ENCODE peak calls at places on chromosomes 1 and 21, in ten cellular contexts. M is tibial artery, J is neural progenitor cell, R is IMR-90, K is SK-N-SH, P is GM12878, C is brain microvascular endothelial cell, H is spleen, B is heart right ventricle, X is kidney epithelial cell. I is an unnamed sample.

GRCh38 chr1:167542109-167543032 is 11.2 kb downstream of the CREG1 start:
- DNase-seq in J (no peak), K (no peak), C (no peak), H (no peak), M (no peak), X (no peak), P (no peak), R (no peak), B (no peak), I (no peak)

GRCh38 chr1:43134068-43134467 is 38.0 kb downstream of the EBNA1BP2 start:
- DNase-seq in R (no peak), J (no peak), B (no peak), K (no peak), P (no peak), X (no peak), M (no peak), C (no peak), H (no peak), I (no peak)

GRCh38 chr1:76084685-76085084 is 10.1 kb downstream of the ST6GALNAC3 start:
- DNase-seq in C (no peak), K (no peak), B (no peak), J (no peak), X (no peak), M (no peak), P (no peak), R (no peak), H (no peak), I (no peak)

GRCh38 chr1:181676269-181676668 is 193.0 kb downstream of the CACNA1E start:
- DNase-seq in H (no peak), P (peak; percentile 11), J (peak; percentile 70), B (no peak), X (no peak), K (peak; percentile 64), M (no peak), C (peak; percentile 2), R (peak; percentile 4), I (no peak)

GRCh38 chr1:34709547-34709946 is 45.3 kb upstream of the GJB5 start:
- DNase-seq in K (no peak), X (no peak), H (no peak), J (peak; percentile 59), C (peak; percentile 7), R (no peak), P (no peak), B (no peak), M (no peak), I (no peak)

GRCh38 chr21:44589094-44589493 is 3.2 kb downstream of the KRTAP10-6 start:
- DNase-seq in K (no peak), H (no peak), R (no peak), C (no peak), X (no peak), P (no peak), B (no peak), J (no peak), M (no peak), I (no peak)

GRCh38 chr1:48870596-48870995 is 93.9 kb upstream of the BEND5 start:
- DNase-seq in X (no peak), J (peak; percentile 51), R (no peak), B (no peak), C (no peak), P (no peak), M (no peak), H (no peak), K (no peak), I (peak; percentile 2)

GRCh38 chr1:108828074-108828961 is 28.6 kb downstream of the AKNAD1 start:
- DNase-seq in X (no peak), C (peak; percentile 77), B (peak; percentile 82), J (peak; percentile 92), P (peak; percentile 15), H (peak; percentile 86), R (peak; percentile 85), M (peak; percentile 80), K (peak; percentile 56), I (no peak)

GRCh38 chr1:40872266-40872665 is 10.1 kb upstream of the CITED4 start:
- DNase-seq in X (no peak), H (no peak), M (no peak), K (no peak), C (no peak), P (no peak), R (no peak), B (no peak), J (no peak), I (no peak)

GRCh38 chr1:241677171-241677570 is 25.1 kb downstream of the WDR64 start:
- DNase-seq in J (no peak), K (no peak), R (no peak), X (no peak), P (peak; percentile 16), H (no peak), C (no peak), B (no peak), M (no peak), I (peak; percentile 12)

GRCh38 chr1:54543729-54544496 is 4.1 kb upstream of the ACOT11 start:
- DNase-seq in X (no peak), C (no peak), R (peak; percentile 84), P (no peak), B (no peak), H (no peak), K (peak; percentile 78), M (no peak), J (no peak), I (peak; percentile 39)

GRCh38 chr1:115031595-115031994 is 2.0 kb downstream of the TSHB start:
- DNase-seq in H (no peak), J (no peak), B (no peak), C (no peak), X (no peak), M (no peak), R (no peak), K (no peak), P (no peak), I (no peak)

GRCh38 chr1:181314010-181314409 is 169.3 kb upstream of the CACNA1E start:
- DNase-seq in X (no peak), H (no peak), M (no peak), J (no peak), C (no peak), B (no peak), P (no peak), R (no peak), K (no peak), I (no peak)

GRCh38 chr1:98103617-98104284 is 182.9 kb upstream of the DPYD start:
- DNase-seq in J (peak; percentile 5), B (no peak), H (no peak), C (no peak), K (no peak), P (no peak), R (peak; percentile 43), M (no peak), X (no peak), I (no peak)

GRCh38 chr1:151814426-151814825 is 9.2 kb upstream of the LINGO4 start:
- DNase-seq in J (no peak), R (no peak), P (no peak), M (no peak), K (no peak), B (no peak), C (no peak), H (no peak), X (no peak), I (no peak)
- H3K4me3 ChIP-seq in J (no peak overlapping the region), R (no peak overlapping the region), P (no peak overlapping the region), M (no peak overlapping the region), K (no peak overlapping the region), B (no peak overlapping the region), C (no peak overlapping the region), H (no peak overlapping the region), X (no peak overlapping the region), I (no peak overlapping the region)

GRCh38 chr1:112394743-112395062 is 1.3 kb upstream of the CTTNBP2NL start:
- DNase-seq in B (no peak), H (no peak), R (no peak), X (no peak), C (no peak), K (no peak), P (no peak), J (no peak), M (no peak), I (no peak)
- H3K4me3 ChIP-seq in B (peak overlapping the region; percentile 37), H (no peak overlapping the region), R (peak overlapping the region; percentile 36), X (no peak overlapping the region), C (peak overlapping the region; percentile 23), K (peak overlapping the region; percentile 7), P (peak overlapping the region; percentile 15), J (no peak overlapping the region), M (peak overlapping the region; percentile 24), I (peak overlapping the region; percentile 11)

GRCh38 chr1:184574588-184574987 is 180.1 kb downstream of the EDEM3 start:
- DNase-seq in C (no peak), H (no peak), R (no peak), X (no peak), M (no peak), K (no peak), P (no peak), J (peak; percentile 87), B (no peak), I (no peak)
- H3K4me3 ChIP-seq in C (no peak overlapping the region), H (no peak overlapping the region), R (no peak overlapping the region), X (no peak overlapping the region), M (no peak overlapping the region), K (no peak overlapping the region), P (no peak overlapping the region), J (peak overlapping the region; percentile 14), B (no peak overlapping the region), I (no peak overlapping the region)

GRCh38 chr1:15342568-15342967 is 67.1 kb upstream of the EFHD2 start:
- DNase-seq in R (no peak), K (no peak), C (no peak), X (no peak), J (no peak), B (no peak), P (no peak), H (no peak), M (no peak), I (no peak)

GRCh38 chr1:15343729-15344128 is 66.0 kb upstream of the EFHD2 start:
- DNase-seq in M (peak; percentile 65), P (no peak), R (peak; percentile 22), H (no peak), J (peak; percentile 49), C (peak; percentile 55), B (peak; percentile 85), K (no peak), X (no peak), I (no peak)

GRCh38 chr1:15341228-15341627 is 68.5 kb upstream of the EFHD2 start:
- DNase-seq in B (no peak), M (no peak), H (no peak), P (no peak), K (no peak), C (no peak), J (no peak), R (no peak), X (no peak), I (no peak)

GRCh38 chr1:15343099-15343498 is 66.6 kb upstream of the EFHD2 start:
- DNase-seq in M (no peak), P (no peak), J (no peak), K (no peak), X (no peak), B (no peak), H (no peak), C (no peak), R (no peak), I (no peak)

DNA sequence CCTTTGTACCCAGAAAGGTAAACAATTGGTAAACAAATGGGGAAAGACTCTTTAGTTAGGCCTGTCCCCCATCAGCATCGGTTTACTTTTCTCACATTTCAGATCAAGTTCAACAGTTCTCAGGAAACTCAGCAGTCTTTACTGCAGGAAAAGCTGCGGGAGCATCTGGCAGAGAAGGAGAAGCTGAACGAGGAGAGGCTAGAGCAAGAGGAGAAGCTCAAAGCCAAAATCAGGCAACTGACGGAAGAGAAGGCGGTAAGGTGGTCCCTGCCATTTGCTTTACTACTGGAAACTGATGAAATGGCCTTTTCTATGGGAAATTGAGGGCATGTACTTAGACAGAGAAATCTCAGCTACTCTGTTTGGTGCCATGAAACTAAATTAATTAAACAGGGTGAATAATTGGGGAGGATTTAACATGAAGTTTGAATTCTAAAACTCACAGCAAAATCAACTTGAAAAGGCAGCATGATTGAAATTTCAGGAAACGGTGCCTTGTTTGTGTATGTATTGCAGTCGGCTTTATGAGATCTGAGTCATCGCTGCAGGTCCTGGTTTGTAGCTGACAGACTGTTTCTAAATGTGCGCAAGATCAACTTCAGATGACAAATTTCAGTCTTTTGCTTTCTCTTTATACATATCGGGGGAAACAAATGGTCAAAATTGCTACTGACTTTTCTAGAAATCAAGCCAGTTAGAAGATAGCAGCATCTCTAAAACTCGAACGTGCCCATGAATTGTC is 67.9 kb upstream of the EFHD2 start:
- DNase-seq in H (no peak), B (no peak), J (no peak), M (no peak), X (no peak), C (peak; percentile 67), K (no peak), P (no peak), R (peak; percentile 85), I (no peak)
- H3K4me3 ChIP-seq in H (no peak overlapping the region), B (no peak overlapping the region), J (no peak overlapping the region), M (no peak overlapping the region), X (no peak overlapping the region), C (no peak overlapping the region), K (no peak overlapping the region), P (no peak overlapping the region), R (no peak overlapping the region), I (no peak overlapping the region)